ENCODE peak calls at places on chromosomes 5 and 9, in five cellular contexts. F is heart left ventricle, X is thyroid gland, L is spleen, I is uterus. S is an unnamed sample.

GRCh38 chr5:173498871-173499470 is 117.5 kb downstream of the BOD1 start:
- DNase-seq in F (no peak), X (peak; percentile 19), L (no peak), I (no peak), S (peak; percentile 41)

GRCh38 chr5:179416114-179416730 is 71.0 kb upstream of the ADAMTS2 start:
- DNase-seq in F (no peak), X (no peak), L (no peak), I (no peak), S (no peak)

GRCh38 chr5:169411789-169412425 is 111.0 kb upstream of the SLIT3 start:
- DNase-seq in F (no peak), X (no peak), L (no peak), I (no peak), S (no peak)

GRCh38 chr5:85906460-85906859 is 711.3 kb upstream of the COX7C start:
- DNase-seq in F (no peak), X (no peak), L (no peak), I (no peak), S (no peak)

GRCh38 chr9:27540537-27540936 is 10.9 kb upstream of the MOB3B start:
- DNase-seq in F (no peak), X (no peak), L (no peak), I (no peak), S (no peak)

GRCh38 chr5:31133488-31133887 is 60.0 kb upstream of the CDH6 start:
- DNase-seq in F (no peak), X (no peak), L (no peak), I (no peak), S (no peak)

GRCh38 chr9:115847245-115847644 is 306.3 kb upstream of the PAPPA start:
- DNase-seq in F (no peak), X (no peak), L (no peak), I (no peak), S (no peak)

GRCh38 chr5:132854301-132854700 is 12.0 kb downstream of the GDF9 start:
- DNase-seq in F (no peak), X (no peak), L (no peak), I (no peak), S (no peak)

GRCh38 chr5:73274121-73274520 is 101.1 kb downstream of the TMEM174 start:
- DNase-seq in F (no peak), X (no peak), L (no peak), I (no peak), S (no peak)

GRCh38 chr9:125462766-125463384 is 201.2 kb downstream of the GAPVD1 start:
- DNase-seq in F (no peak), X (no peak), L (no peak), I (no peak), S (no peak)

GRCh38 chr9:124659099-124659659 is 111.9 kb downstream of the NR6A1 start:
- DNase-seq in F (peak; percentile 90), X (peak; percentile 91), L (peak; percentile 83), I (peak; percentile 46), S (peak; percentile 85)

GRCh38 chr5:119743927-119744326 is 114.6 kb downstream of the FAM170A start:
- DNase-seq in F (no peak), X (no peak), L (no peak), I (no peak), S (no peak)

GRCh38 chr5:173643964-173644363 is 27.5 kb upstream of the BOD1 start:
- DNase-seq in F (no peak), X (peak; percentile 27), L (no peak), I (no peak), S (no peak)

GRCh38 chr9:27436234-27436633 is 87.9 kb upstream of the IFNK start:
- DNase-seq in F (no peak), X (no peak), L (no peak), I (no peak), S (no peak)

GRCh38 chr9:38067611-38067891 is 1.5 kb downstream of the SHB start:
- DNase-seq in F (peak; percentile 51), X (peak; percentile 53), L (peak; percentile 82), I (peak; percentile 23), S (no peak)

GRCh38 chr9:38066907-38067610 is 2.0 kb downstream of the SHB start:
- DNase-seq in F (peak; percentile 73), X (peak; percentile 82), L (peak; percentile 83), I (peak; percentile 46), S (peak; percentile 40)

GRCh38 chr9:38068616-38068865 is 486 bp downstream of the SHB start:
- DNase-seq in F (no peak), X (peak; percentile 51), L (no peak), I (no peak), S (no peak)

GRCh38 chr9:38067892-38068615 is 973 bp downstream of the SHB start:
- DNase-seq in F (no peak), X (no peak), L (peak; percentile 86), I (peak; percentile 26), S (no peak)

GRCh38 chr9:38068866-38069628 is at the start of gene SHB:
- DNase-seq in F (peak; percentile 85), X (peak; percentile 80), L (peak; percentile 95), I (peak; percentile 71), S (peak; percentile 76)
- TF ChIP-seq POLR2A in F (peak; percentile 89), X (peak; percentile 95), L (no peak), I (peak; percentile 72), S (peak; percentile 91)

GRCh38 chr5:14745753-14746152 is 81.2 kb downstream of the OTULIN start:
- DNase-seq in F (no peak), X (no peak), L (peak; percentile 79), I (no peak), S (no peak)
- H3K4me1 ChIP-seq in F (peaks cover 8% of the 10 kb centered on the region), X (no peaks in the 10 kb centered on the region), L (peaks cover 22% of the 10 kb centered on the region), I (no peaks in the 10 kb centered on the region), S (peaks cover 62% of the 10 kb centered on the region)

GRCh38 chr9:20317701-20318100 is 304.6 kb downstream of the MLLT3 start:
- DNase-seq in F (no peak), X (no peak), L (no peak), I (no peak), S (no peak)

GRCh38 chr9:20319241-20319640 is 303.1 kb downstream of the MLLT3 start:
- DNase-seq in F (no peak), X (no peak), L (no peak), I (no peak), S (no peak)

GRCh38 chr9:20320921-20321320 is 301.4 kb downstream of the MLLT3 start:
- DNase-seq in F (no peak), X (peak; percentile 33), L (no peak), I (no peak), S (no peak)

GRCh38 chr9:20321683-20322082 is 300.6 kb downstream of the MLLT3 start:
- DNase-seq in F (no peak), X (no peak), L (no peak), I (no peak), S (no peak)

DNA sequence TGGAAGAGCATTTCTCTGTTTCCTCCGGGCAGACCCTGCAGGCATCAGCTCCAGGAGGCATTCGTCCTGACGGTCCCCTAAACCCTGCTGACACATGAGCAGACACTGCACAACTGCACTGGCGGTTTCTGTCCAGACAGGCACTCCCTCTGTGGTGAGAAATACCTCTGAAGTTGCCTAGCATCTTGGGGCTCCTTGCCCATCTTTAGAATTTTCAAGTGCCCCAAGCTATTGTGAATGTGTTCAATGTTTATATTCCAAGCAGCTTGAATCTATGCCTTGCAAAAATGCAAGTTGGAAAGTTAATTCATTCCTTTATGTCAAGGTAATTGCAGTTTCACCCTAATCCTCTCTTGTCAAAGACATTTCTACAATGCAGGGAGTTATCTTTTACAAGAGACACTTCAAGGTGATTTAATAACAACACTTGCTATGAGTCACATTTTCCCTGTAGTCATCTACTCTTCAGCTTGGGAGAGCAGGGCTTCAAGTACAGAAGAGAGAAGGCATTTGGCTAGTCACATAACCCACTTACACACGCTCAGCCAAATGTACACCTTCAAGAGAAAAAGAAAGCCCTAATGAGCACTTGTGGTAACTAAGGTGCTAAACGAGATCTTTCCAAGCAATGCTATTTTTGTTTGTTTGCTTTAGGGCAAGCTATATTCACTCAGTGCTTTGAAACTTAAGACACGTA is 302.5 kb downstream of the MLLT3 start:
- DNase-seq in F (no peak), X (peak; percentile 44), L (no peak), I (no peak), S (no peak)
- H3K4me3 ChIP-seq in F (no peak overlapping the region), X (no peak overlapping the region), L (no peak overlapping the region), I (no peak overlapping the region), S (no peak overlapping the region)

GRCh38 chr5:75668988-75669760 is 48.1 kb downstream of the POC5 start:
- DNase-seq in F (peak; percentile 41), X (peak; percentile 39), L (peak; percentile 79), I (peak; percentile 20), S (peak; percentile 16)
- TF ChIP-seq POLR2A in F (no peak), X (no peak), L (no peak), I (no peak), S (no peak)

GRCh38 chr5:32435416-32435815 is 9.1 kb downstream of the ZFR start:
- DNase-seq in F (no peak), X (no peak), L (no peak), I (no peak), S (no peak)

GRCh38 chr5:32436553-32437262 is 7.8 kb downstream of the ZFR start:
- DNase-seq in F (no peak), X (no peak), L (no peak), I (no peak), S (no peak)

GRCh38 chr5:32443145-32443540 is 1.4 kb downstream of the ZFR start:
- DNase-seq in F (no peak), X (no peak), L (no peak), I (no peak), S (no peak)

GRCh38 chr5:32443541-32444190 is 874 bp downstream of the ZFR start:
- DNase-seq in F (peak; percentile 49), X (peak; percentile 63), L (peak; percentile 89), I (peak; percentile 37), S (peak; percentile 23)

DNA sequence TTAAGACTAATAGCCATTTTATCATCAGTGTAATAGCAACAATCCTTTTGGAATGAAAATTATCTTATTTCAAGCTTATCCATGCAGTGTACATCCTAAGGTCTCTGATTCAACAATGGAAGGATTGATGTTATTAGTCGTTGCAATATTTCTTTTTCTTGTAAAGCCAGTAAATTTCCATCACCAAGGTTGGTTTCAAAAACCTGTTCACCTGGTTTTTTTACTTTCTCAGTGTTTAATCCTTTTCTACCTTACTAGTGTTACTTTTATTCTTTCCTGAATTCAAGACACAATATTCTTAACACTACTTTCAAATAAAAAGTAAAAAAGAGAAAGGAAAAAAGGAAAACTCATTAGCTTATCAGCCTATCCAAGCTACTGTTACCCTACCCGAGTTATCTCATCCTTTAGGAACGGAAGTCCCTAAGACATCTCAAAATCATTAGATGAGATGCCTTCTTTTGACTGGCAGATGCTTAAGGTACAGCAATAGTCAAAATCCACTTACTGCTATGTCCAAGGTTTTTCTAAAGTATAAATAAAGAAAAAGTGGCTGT is 5.4 kb downstream of the ZFR start:
- DNase-seq in F (no peak), X (no peak), L (no peak), I (no peak), S (no peak)
- H3K4me1 ChIP-seq in F (peaks cover 73% of the 10 kb centered on the region), X (peaks cover 31% of the 10 kb centered on the region), L (peaks cover 92% of the 10 kb centered on the region), I (peaks cover 13% of the 10 kb centered on the region), S (peaks cover 58% of the 10 kb centered on the region)

DNA sequence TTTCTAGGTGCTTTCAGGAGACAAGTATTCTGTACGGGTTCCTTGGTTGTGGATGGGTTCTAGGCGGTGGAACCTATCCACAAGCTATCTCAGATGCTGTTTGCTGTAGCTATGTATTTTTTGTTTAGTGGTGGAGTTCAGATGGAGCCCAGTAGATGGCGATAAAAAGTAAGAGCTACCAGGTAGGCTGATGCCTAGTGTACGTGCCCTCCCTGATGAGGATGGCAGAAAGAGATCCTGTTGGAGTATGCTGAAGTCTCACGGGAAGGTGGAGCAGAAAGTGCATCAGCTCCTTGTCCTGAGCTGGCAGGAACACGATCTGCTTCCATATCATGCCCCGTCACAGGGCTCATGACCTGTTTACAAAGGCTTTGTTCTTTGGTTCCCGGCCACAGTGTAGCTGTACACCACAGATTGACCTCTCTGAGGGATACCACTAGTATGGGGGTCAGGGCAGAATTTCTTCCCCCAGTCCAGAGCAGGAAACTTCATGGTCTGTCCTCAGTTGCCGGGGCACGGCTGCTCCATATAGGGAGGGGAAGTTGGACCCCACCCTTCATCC is 12.6 kb upstream of the UGT3A2 start:
- DNase-seq in F (no peak), X (no peak), L (no peak), I (no peak), S (no peak)
- H3K4me3 ChIP-seq in F (no peak overlapping the region), X (no peak overlapping the region), L (no peak overlapping the region), I (no peak overlapping the region), S (no peak overlapping the region)